ENCODE peak calls at places on chromosomes 16 and 17, in four cellular contexts. Q is fibroblast of lung, M is right lobe of liver, G is mucosa of descending colon. N is an unnamed sample. For H3K4me1, the result is how much of the 10 kb centered on the place peaks cover.

GRCh38 chr17:82152556-82153294 is 54.7 kb upstream of the FASN start:
- DNase-seq in Q (no peak), M (peak), G (no peak), N (peak)

GRCh38 chr17:66904760-66905637 is 59.5 kb upstream of the CACNG4 start:
- DNase-seq in Q (peak), M (no peak), G (no peak), N (no peak)

GRCh38 chr16:90020838-90021382 is 1.7 kb upstream of the DBNDD1 start:
- DNase-seq in Q (no peak), M (no peak), G (no peak), N (no peak)

GRCh38 chr17:58338907-58339774 is 10.5 kb upstream of the TSPOAP1 start:
- DNase-seq in Q (peak), M (peak), G (peak), N (no peak)

GRCh38 chr17:68576811-68577551 is 24.2 kb downstream of the FAM20A start:
- DNase-seq in Q (peak), M (no peak), G (peak), N (no peak)

GRCh38 chr17:43536236-43537088 is 9.7 kb downstream of the ETV4 start:
- DNase-seq in Q (peak), M (no peak), G (no peak), N (no peak)

GRCh38 chr17:66691644-66692500 is 143.0 kb upstream of the CACNG5 start:
- DNase-seq in Q (peak), M (no peak), G (peak), N (no peak)

GRCh38 chr17:16287563-16288027 is 65.7 kb downstream of the CENPV start:
- DNase-seq in Q (peak), M (no peak), G (peak), N (no peak)

GRCh38 chr17:14886200-14886739 is 378.9 kb downstream of the PMP22 start:
- DNase-seq in Q (peak), M (no peak), G (no peak), N (no peak)

GRCh38 chr16:76955629-76956028 is 235.4 kb upstream of the MON1B start:
- DNase-seq in Q (peak), M (no peak), G (no peak), N (no peak)

GRCh38 chr17:59848778-59849177 is 44.0 kb downstream of the TUBD1 start:
- DNase-seq in Q (peak), M (peak), G (peak), N (no peak)

GRCh38 chr17:18129041-18129502 is 20.5 kb downstream of the MYO15A start:
- DNase-seq in Q (peak), M (peak), G (peak), N (no peak)

GRCh38 chr16:68885321-68885720 is 42.0 kb downstream of the TANGO6 start:
- DNase-seq in Q (no peak), M (no peak), G (no peak), N (no peak)

GRCh38 chr16:870856-871561 is 70.5 kb upstream of the GNG13 start:
- DNase-seq in Q (no peak), M (peak), G (no peak), N (peak)

DNA sequence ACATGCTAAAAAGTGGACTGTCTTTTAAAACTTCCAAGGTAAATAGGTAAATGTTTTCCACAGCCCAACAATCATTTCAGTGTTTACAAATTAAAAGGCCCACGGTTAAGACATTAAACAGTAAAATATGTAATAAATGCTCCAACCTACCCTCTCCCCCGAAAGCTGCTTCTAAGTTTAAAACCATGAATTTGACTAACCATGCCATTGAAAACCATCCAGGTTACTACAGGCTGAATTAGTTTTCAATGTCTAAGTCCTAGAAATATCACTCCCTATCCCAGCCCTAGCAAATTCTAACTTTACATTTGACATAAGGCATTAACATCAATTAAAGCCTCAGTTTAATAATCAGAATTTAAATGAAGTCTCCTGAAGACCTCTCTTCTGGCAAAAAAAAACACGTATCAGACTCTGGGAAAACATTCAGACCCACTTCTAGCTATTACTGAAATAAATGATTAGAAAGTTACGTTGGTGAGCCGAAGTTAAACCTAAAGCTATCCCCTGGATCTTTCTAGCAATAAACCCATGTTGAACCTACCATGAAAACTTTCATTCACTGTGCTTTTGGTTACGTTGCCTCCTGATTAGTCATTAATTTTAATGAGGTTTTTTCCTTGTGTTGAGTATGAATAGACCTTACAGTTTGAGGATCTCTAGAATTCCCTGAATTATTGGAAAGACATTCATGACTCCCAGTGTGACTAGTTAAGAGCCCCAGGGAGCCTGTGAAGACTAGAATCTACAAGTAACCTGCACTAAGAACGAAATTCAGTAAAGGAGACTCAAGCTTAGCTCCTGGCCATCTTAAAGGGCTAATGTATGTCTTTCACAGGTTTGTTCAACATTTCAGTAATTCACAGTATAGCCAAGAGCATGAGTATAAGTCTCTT is 1.7 kb upstream of the POLG2 start:
- DNase-seq in Q (no peak), M (no peak), G (no peak), N (no peak)
- H3K4me1 ChIP-seq in Q (under half), M (under half), G (half or more), N (under half)

DNA sequence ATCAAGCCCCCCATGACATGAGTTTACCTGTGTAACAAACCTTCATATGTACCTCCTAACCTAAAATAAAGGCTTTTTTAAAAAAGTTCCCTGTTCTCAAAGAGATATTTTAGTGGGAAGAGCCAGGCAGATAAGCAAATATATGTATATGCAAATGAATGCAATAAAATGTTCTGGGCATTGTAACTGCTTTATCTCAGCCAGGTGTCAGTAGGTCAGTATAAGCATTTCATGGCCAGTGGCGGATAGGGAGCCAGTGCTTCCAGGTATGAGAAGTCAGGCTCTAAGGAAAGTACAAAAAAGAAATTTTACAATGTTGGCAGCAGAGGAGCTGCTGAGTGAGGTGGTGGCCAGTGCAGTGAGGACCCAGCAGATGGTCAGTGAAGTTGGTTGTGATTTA is 53.9 kb downstream of the TNRC6C start:
- DNase-seq in Q (no peak), M (no peak), G (peak), N (no peak)
- TF ChIP-seq CTCF in Q (no peak), M (no peak), G (no peak), N (no peak)

GRCh38 chr16:3580271-3580670 is 3.1 kb upstream of the NLRC3 start:
- DNase-seq in Q (peak), M (no peak), G (no peak), N (no peak)
- H3K4me3 ChIP-seq in Q (no peak), M (no peak), G (no peak), N (no peak)

DNA sequence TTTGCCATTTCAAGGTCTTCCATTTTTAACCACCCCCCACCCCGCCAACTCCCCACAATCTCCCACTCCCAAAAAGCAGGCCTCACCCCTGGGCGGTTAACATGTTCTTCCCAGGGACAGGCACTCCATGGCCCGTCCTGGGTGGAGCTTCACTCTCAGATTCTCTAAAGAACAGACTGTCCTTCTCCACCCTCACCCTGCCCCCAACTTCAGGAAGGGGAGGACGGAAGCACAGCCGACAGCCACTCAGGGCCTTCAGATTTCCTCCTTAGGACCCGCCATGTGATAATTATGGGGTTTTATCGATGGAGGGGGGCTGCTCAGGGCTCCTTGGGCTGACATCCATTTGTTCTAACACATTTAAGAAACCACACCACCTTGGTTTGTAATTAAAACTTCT is 61.9 kb downstream of the ZFHX3 start:
- DNase-seq in Q (peak), M (no peak), G (no peak), N (no peak)
- H3K4me1 ChIP-seq in Q (under half), M (under half), G (under half), N (under half)

GRCh38 chr17:78462148-78462547 is 83.7 kb downstream of the PGS1 start:
- DNase-seq in Q (no peak), M (no peak), G (no peak), N (no peak)
- TF ChIP-seq CTCF in Q (no peak), M (no peak), G (no peak), N (no peak)

N was measured in pancreas.